ENCODE peak calls at places on chromosomes 7 and 10, in five cellular contexts. B is transverse colon, Q is A549, Z is upper lobe of left lung, N is esophagus muscularis mucosa. Y is an unnamed sample.

GRCh38 chr7:63080406-63080805 is 918.2 kb upstream of the ZNF722 start:
- DNase-seq in Z (no peak), N (peak), B (no peak), Q (no peak), Y (no peak)

GRCh38 chr7:12706900-12707536 is 19.6 kb downstream of the ARL4A start:
- DNase-seq in Q (peak), Z (no peak), N (no peak), B (no peak), Y (no peak)

GRCh38 chr10:130438861-130439260 is 302.7 kb downstream of the GLRX3 start:
- DNase-seq in Q (no peak), B (no peak), Z (no peak), N (peak), Y (no peak)

GRCh38 chr10:112751651-112752050 is 198.4 kb upstream of the TCF7L2 start:
- DNase-seq in B (no peak), N (no peak), Q (no peak), Z (no peak), Y (no peak)

GRCh38 chr10:112082134-112082533 is 101.4 kb downstream of the GPAM start:
- DNase-seq in B (no peak), Q (no peak), Z (no peak), N (no peak), Y (peak)

GRCh38 chr10:129161184-129161583 is 305.9 kb upstream of the MGMT start:
- DNase-seq in N (peak), Q (no peak), B (no peak), Z (no peak), Y (no peak)

GRCh38 chr7:138032775-138033174 is 30.9 kb upstream of the CREB3L2 start:
- DNase-seq in B (no peak), Z (no peak), Q (no peak), N (no peak), Y (no peak)

GRCh38 chr7:150420987-150421674 is 29.3 kb upstream of the GIMAP8 start:
- DNase-seq in Q (peak), N (no peak), B (peak), Z (peak), Y (peak)

GRCh38 chr10:28840954-28841353 is 163.6 kb downstream of the BAMBI start:
- DNase-seq in B (no peak), N (no peak), Z (no peak), Q (peak), Y (no peak)

GRCh38 chr7:102146122-102146521 is 140.5 kb upstream of the SH2B2 start:
- DNase-seq in B (no peak), N (no peak), Z (peak), Q (no peak), Y (no peak)

GRCh38 chr10:66222462-66223046 is 703.3 kb upstream of the LRRTM3 start:
- DNase-seq in B (no peak), Q (no peak), N (no peak), Z (no peak), Y (no peak)

GRCh38 chr10:86661161-86662025 is 6.9 kb upstream of the LDB3 start:
- DNase-seq in N (no peak), B (no peak), Z (no peak), Q (no peak), Y (peak)

GRCh38 chr7:1392556-1392955 is 66.7 kb downstream of the MICALL2 start:
- DNase-seq in N (no peak), B (no peak), Z (no peak), Q (no peak), Y (no peak)

GRCh38 chr10:75035975-75036708 is 75.3 kb upstream of the SAMD8 start:
- DNase-seq in Q (no peak), Z (no peak), B (no peak), N (no peak), Y (no peak)

GRCh38 chr10:35433851-35434426 is 97.6 kb downstream of the CCNY start:
- DNase-seq in Q (no peak), Z (no peak), N (no peak), B (no peak), Y (no peak)

GRCh38 chr7:36387437-36388345 is 2.0 kb upstream of the ANLN start:
- DNase-seq in B (no peak), Q (peak), Z (no peak), N (no peak), Y (no peak)

GRCh38 chr7:14483663-14484062 is 418.9 kb downstream of the DGKB start:
- DNase-seq in Q (no peak), Z (no peak), B (no peak), N (no peak), Y (no peak)

GRCh38 chr10:51198170-51198569 is 123.9 kb downstream of the PRKG1 start:
- DNase-seq in Z (no peak), Q (no peak), B (no peak), N (no peak), Y (no peak)

GRCh38 chr10:509361-510102 is 179.9 kb downstream of the DIP2C start:
- DNase-seq in B (no peak), N (no peak), Z (no peak), Q (no peak), Y (peak)

GRCh38 chr7:123690550-123690949 is 34.9 kb downstream of the LMOD2 start:
- DNase-seq in Q (no peak), Z (no peak), B (no peak), N (no peak), Y (no peak)

GRCh38 chr10:97320480-97321031 is 1.5 kb downstream of the FRAT1 start:
- DNase-seq in Z (peak), Q (no peak), N (no peak), B (peak), Y (peak)

GRCh38 chr10:74799840-74800239 is 26.6 kb upstream of the KAT6B start:
- DNase-seq in N (no peak), Z (no peak), Q (peak), B (no peak), Y (no peak)

GRCh38 chr10:51862149-51862548 is 162.8 kb upstream of the CSTF2T start:
- DNase-seq in Z (no peak), N (no peak), Q (no peak), B (no peak), Y (no peak)

GRCh38 chr10:86651021-86651471 is 3.3 kb upstream of the OPN4 start:
- DNase-seq in Q (no peak), Z (no peak), B (no peak), N (no peak), Y (no peak)

GRCh38 chr7:138032186-138032585 is 30.3 kb upstream of the CREB3L2 start:
- DNase-seq in Q (no peak), B (no peak), N (no peak), Z (no peak), Y (no peak)

GRCh38 chr10:132291826-132292225 is 15.9 kb downstream of the STK32C start:
- DNase-seq in Z (no peak), Q (no peak), N (no peak), B (no peak), Y (peak)

GRCh38 chr7:144524271-144524670 is 120.8 kb upstream of the NOBOX start:
- DNase-seq in B (no peak), N (no peak), Q (no peak), Z (no peak), Y (no peak)

GRCh38 chr10:35364808-35365207 is 28.5 kb downstream of the CCNY start:
- DNase-seq in N (no peak), B (no peak), Q (no peak), Z (no peak), Y (no peak)

GRCh38 chr7:149529136-149529718 is 31.6 kb upstream of the ZNF746 start:
- DNase-seq in Z (no peak), Q (no peak), B (no peak), N (no peak), Y (no peak)

GRCh38 chr10:110843031-110843430 is 28.7 kb upstream of the PDCD4 start:
- DNase-seq in Q (no peak), B (peak), N (no peak), Z (no peak), Y (no peak)

GRCh38 chr7:131071786-131072504 is 255.7 kb upstream of the MKLN1 start:
- DNase-seq in Q (peak), Z (peak), B (peak), N (no peak), Y (peak)

GRCh38 chr7:44587843-44588711 is 6.0 kb upstream of the TMED4 start:
- DNase-seq in Q (peak), N (no peak), Z (peak), B (peak), Y (no peak)

GRCh38 chr7:94787285-94787684 is 120.1 kb upstream of the PPP1R9A start:
- DNase-seq in Z (no peak), N (no peak), B (no peak), Q (no peak), Y (no peak)

GRCh38 chr10:87866575-87866974 is 3.1 kb downstream of the PTEN start:
- DNase-seq in N (no peak), Z (no peak), B (no peak), Q (no peak), Y (no peak)

GRCh38 chr10:46536781-46537180 is 19.7 kb downstream of the GPRIN2 start:
- DNase-seq in N (no peak), Q (no peak), B (peak), Z (peak), Y (no peak)

GRCh38 chr10:76428541-76429330 is 997.3 kb downstream of the LRMDA start:
- DNase-seq in B (no peak), N (no peak), Z (no peak), Q (peak), Y (no peak)
- H3K27ac ChIP-seq in B (peak), N (peak), Z (no peak), Q (peak), Y (no peak)

DNA sequence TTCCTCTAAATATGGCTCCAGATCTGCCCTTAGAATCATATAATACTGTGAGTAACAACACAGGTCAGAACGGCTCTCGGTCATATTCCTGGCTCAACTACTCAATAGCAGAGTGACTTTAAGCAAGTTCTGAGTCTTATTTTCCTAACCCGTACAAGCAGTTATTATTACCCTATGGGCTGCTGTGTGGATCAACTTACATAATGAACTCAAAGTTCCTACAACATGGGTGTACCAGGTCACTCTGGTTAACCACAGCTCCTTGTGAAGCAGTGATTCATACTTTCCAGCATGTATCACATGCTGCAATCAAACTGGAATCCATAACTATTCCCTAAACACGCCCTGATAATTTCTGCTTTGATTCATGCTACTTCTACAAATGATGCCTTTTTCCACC is 107.3 kb downstream of the LRRN3 start:
- DNase-seq in Q (peak), N (no peak), Z (no peak), B (no peak), Y (no peak)
- TF ChIP-seq EP300 in Q (no peak), N (no peak), Z (peak), B (no peak), Y (no peak)

GRCh38 chr10:95873651-95874050 is 34.1 kb upstream of the CC2D2B start:
- DNase-seq in N (no peak), Z (no peak), Q (no peak), B (no peak), Y (no peak)

GRCh38 chr10:95876756-95877155 is 31.0 kb upstream of the CC2D2B start:
- DNase-seq in Q (no peak), N (no peak), Z (no peak), B (no peak), Y (no peak)

GRCh38 chr10:95873139-95873538 is 34.6 kb upstream of the CC2D2B start:
- DNase-seq in Z (no peak), Q (no peak), B (no peak), N (peak), Y (no peak)

GRCh38 chr10:95867866-95868265 is 39.9 kb upstream of the CC2D2B start:
- DNase-seq in Z (no peak), B (no peak), Q (no peak), N (no peak), Y (no peak)

GRCh38 chr10:95872158-95872711 is 35.5 kb upstream of the CC2D2B start:
- DNase-seq in Q (no peak), B (no peak), Z (no peak), N (no peak), Y (no peak)
- TF ChIP-seq POLR2A in Q (no peak), B (no peak), Z (no peak), N (no peak), Y (no peak)

GRCh38 chr10:80187060-80187459 is 18.3 kb downstream of the ANXA11 start:
- DNase-seq in Q (no peak), Z (no peak), B (no peak), N (no peak), Y (no peak)
- H3K27ac ChIP-seq in Q (no peak), Z (peak), B (peak), N (peak), Y (no peak)

DNA sequence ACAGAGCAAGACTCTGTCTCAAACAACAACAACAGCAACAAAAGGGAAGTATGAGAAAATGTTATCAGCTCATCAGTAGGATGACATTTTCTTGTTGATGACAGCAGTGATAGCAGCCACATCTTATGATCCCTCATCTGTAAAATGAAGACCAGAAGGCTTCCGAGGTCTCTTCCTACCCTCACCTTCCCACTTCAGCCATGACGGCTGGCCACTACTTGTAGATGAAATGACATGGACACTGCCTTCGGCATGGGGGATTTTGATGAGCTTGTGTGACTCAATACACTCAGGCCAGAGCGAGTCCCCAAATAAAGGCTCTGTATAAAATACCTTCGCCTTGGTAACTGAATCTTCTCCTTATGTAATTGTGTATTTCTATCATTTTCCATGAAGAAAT is 6.7 kb downstream of the ECHDC3 start:
- DNase-seq in N (no peak), Q (no peak), B (no peak), Z (no peak), Y (no peak)
- TF ChIP-seq EP300 in N (no peak), Q (no peak), B (no peak), Z (no peak), Y (no peak)

GRCh38 chr10:93498196-93498595 is 1.8 kb downstream of the CEP55 start:
- DNase-seq in Q (no peak), Z (no peak), N (no peak), B (no peak), Y (no peak)

GRCh38 chr10:93495654-93496321 is 624 bp upstream of the CEP55 start:
- DNase-seq in N (no peak), Q (peak), Z (peak), B (peak), Y (peak)

GRCh38 chr10:93493162-93493561 is 3.2 kb upstream of the CEP55 start:
- DNase-seq in Z (no peak), Q (no peak), B (no peak), N (no peak), Y (no peak)

GRCh38 chr10:93494494-93494893 is 1.9 kb upstream of the CEP55 start:
- DNase-seq in N (no peak), Z (no peak), B (no peak), Q (no peak), Y (no peak)

GRCh38 chr10:93496322-93497041 is at the start of gene CEP55:
- DNase-seq in Q (peak), Z (peak), N (peak), B (peak), Y (peak)
- TF ChIP-seq POLR2A in Q (peak), Z (no peak), N (no peak), B (no peak), Y (no peak)

DNA sequence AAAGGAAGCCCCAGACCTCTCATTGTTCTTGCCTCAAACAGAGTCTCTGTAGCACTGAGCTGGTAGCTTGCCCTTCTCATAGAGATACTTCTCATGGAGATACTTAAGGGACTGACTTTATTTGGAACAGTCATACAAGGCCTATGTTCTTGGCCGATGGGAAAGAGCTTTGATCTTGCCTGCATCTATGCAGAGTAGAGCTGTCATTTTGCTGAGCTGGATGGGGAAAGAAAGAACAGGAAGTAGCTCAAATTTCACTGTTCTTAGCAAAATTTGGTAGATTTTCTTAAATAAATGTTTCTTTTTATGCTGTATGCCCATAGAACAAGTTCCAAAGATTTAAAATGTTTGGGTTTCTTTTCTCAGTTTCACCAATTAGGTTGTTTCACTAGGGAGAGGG is 119.3 kb upstream of the SEC61G start:
- DNase-seq in Q (no peak), Z (no peak), B (no peak), N (no peak), Y (no peak)
- H3K27ac ChIP-seq in Q (peak), Z (no peak), B (no peak), N (no peak), Y (no peak)

GRCh38 chr10:125661942-125662515 is 20.9 kb downstream of the TEX36 start:
- DNase-seq in Z (no peak), N (no peak), Q (peak), B (no peak), Y (no peak)
- TF ChIP-seq EP300 in Z (no peak), N (no peak), Q (no peak), B (no peak), Y (no peak)